ENCODE peak calls at places on chromosomes 1 and 21, in five cellular contexts. G is hypothalamus; T is activated naive CD4-positive, alpha-beta T cell treated with anti-CD3 and anti-CD28 coated beads, Interleukin-2, amount 10 ng/mL, durations not matched to agents 7 days and 5 days; W is stimulated activated CD8-positive, alpha-beta memory T cell treated with anti-CD3 and anti-CD28 coated beads, Interleukin-15, amount 100 ng/mL, for 1 hour; V is WTC11. M is an unnamed sample.

GRCh38 chr21:44737706-44738354 is 26.5 kb upstream of the TSPEAR start:
- DNase-seq in V (no peak), T (peak), W (no peak), G (no peak), M (no peak)

GRCh38 chr1:171252482-171252881 is 4.2 kb downstream of the FMO1 start:
- DNase-seq in W (no peak), G (no peak), T (peak), V (no peak), M (no peak)

GRCh38 chr1:40651138-40651857 is 14.2 kb downstream of the RIMS3 start:
- DNase-seq in T (no peak), V (no peak), W (no peak), G (no peak), M (no peak)

GRCh38 chr21:37460196-37460595 is 93.6 kb downstream of the DYRK1A start:
- DNase-seq in T (no peak), V (peak), W (no peak), G (no peak), M (no peak)

GRCh38 chr21:33265664-33266049 is 510 bp upstream of the IL10RB start:
- DNase-seq in V (no peak), G (peak), T (peak), W (no peak), M (no peak)

GRCh38 chr21:42553435-42553834 is 39.8 kb downstream of the SLC37A1 start:
- DNase-seq in V (no peak), G (no peak), W (no peak), T (no peak), M (no peak)

GRCh38 chr1:55816456-55816794 is 601.3 kb upstream of the USP24 start:
- DNase-seq in T (no peak), G (no peak), V (no peak), W (no peak), M (no peak)

GRCh38 chr21:45388011-45388521 is 16.9 kb upstream of the COL18A1 start:
- DNase-seq in G (no peak), T (no peak), W (no peak), V (no peak), M (no peak)

GRCh38 chr1:66154394-66154793 is 361.7 kb downstream of the PDE4B start:
- DNase-seq in T (no peak), W (no peak), V (no peak), G (no peak), M (no peak)

M was measured in RKO.